ENCODE peak calls at places on chromosomes 4 and X, in five cellular contexts. G is NCI-H82; O is hippocampal formation; U is activated CD8-positive, alpha-beta memory T cell treated with anti-CD3 and anti-CD28 coated beads for 24 hours; J is AG04450. V is an unnamed sample.

GRCh38 chrX:118807151-118808017 is 16.2 kb upstream of the ZCCHC12 start:
- DNase-seq in U (peak; percentile 62), J (no peak), G (peak; percentile 44), O (peak; percentile 42), V (peak; percentile 28)

GRCh38 chr4:79445371-79445781 is 37.3 kb upstream of the GK2 start:
- DNase-seq in O (no peak), J (no peak), G (peak; percentile 58), U (no peak), V (no peak)

GRCh38 chr4:85825937-85826678 is 351.2 kb downstream of the ARHGAP24 start:
- DNase-seq in U (no peak), G (peak; percentile 37), J (peak; percentile 33), O (peak; percentile 38), V (no peak)

GRCh38 chr4:54382623-54383022 is 153.5 kb downstream of the PDGFRA start:
- DNase-seq in G (peak; percentile 10), O (no peak), U (no peak), J (no peak), V (no peak)

GRCh38 chrX:48045410-48046311 is 25.8 kb downstream of the ZNF630 start:
- DNase-seq in O (no peak), J (peak; percentile 6), G (peak; percentile 18), U (no peak), V (no peak)

GRCh38 chrX:30693999-30694650 is 40.9 kb downstream of the GK start:
- DNase-seq in O (no peak), G (no peak), U (no peak), J (no peak), V (no peak)

GRCh38 chr4:82820689-82821088 is 22.1 kb upstream of the SCD5 start:
- DNase-seq in U (no peak), G (no peak), O (no peak), J (no peak), V (no peak)

GRCh38 chr4:184473515-184474260 is 662 bp downstream of the IRF2 start:
- DNase-seq in O (peak; percentile 62), U (peak; percentile 80), G (peak; percentile 37), J (no peak), V (peak; percentile 58)

GRCh38 chrX:76148753-76149152 is 24.1 kb upstream of the PBDC1 start:
- DNase-seq in O (peak; percentile 12), G (peak; percentile 12), U (peak; percentile 74), J (no peak), V (no peak)

GRCh38 chr4:65139998-65140397 is 530.3 kb downstream of the EPHA5 start:
- DNase-seq in O (no peak), U (no peak), J (no peak), G (no peak), V (no peak)

GRCh38 chr4:88352062-88352461 is 26.6 kb upstream of the HERC6 start:
- DNase-seq in G (no peak), J (no peak), U (no peak), O (no peak), V (no peak)

GRCh38 chrX:19683817-19684216 is 168.5 kb upstream of the MAP3K15 start:
- DNase-seq in G (no peak), J (no peak), U (no peak), O (no peak), V (no peak)

GRCh38 chr4:163484906-163485305 is 9.6 kb upstream of the TMA16 start:
- DNase-seq in G (peak; percentile 81), O (peak; percentile 14), U (peak; percentile 79), J (peak; percentile 11), V (no peak)

GRCh38 chr4:37236165-37236564 is 8.4 kb upstream of the NWD2 start:
- DNase-seq in G (no peak), O (no peak), U (no peak), J (no peak), V (no peak)

GRCh38 chr4:183600189-183600685 is 58.7 kb downstream of the RWDD4 start:
- DNase-seq in O (no peak), U (no peak), G (peak; percentile 13), J (no peak), V (no peak)

GRCh38 chr4:80266267-80266901 is at the start of gene FGF5:
- DNase-seq in O (no peak), J (peak; percentile 85), G (peak; percentile 61), U (peak; percentile 61), V (no peak)

GRCh38 chr4:13984996-13985780 is 357.7 kb upstream of the BOD1L1 start:
- DNase-seq in G (no peak), J (no peak), U (no peak), O (no peak), V (no peak)

GRCh38 chr4:117239434-117239833 is 154.1 kb upstream of the TRAM1L1 start:
- DNase-seq in G (no peak), O (no peak), U (no peak), J (no peak), V (no peak)

GRCh38 chrX:30659421-30659820 is 6.2 kb downstream of the GK start:
- DNase-seq in O (no peak), G (no peak), U (no peak), J (peak; percentile 70), V (no peak)

GRCh38 chr4:7964890-7965662 is 25.4 kb upstream of the AFAP1 start:
- DNase-seq in G (no peak), O (no peak), J (no peak), U (peak; percentile 59), V (no peak)

GRCh38 chr4:76540496-76540895 is 105.5 kb downstream of the SHROOM3 start:
- DNase-seq in U (no peak), J (no peak), O (no peak), G (no peak), V (no peak)

GRCh38 chr4:1541449-1542225 is 135.4 kb upstream of the NKX1-1 start:
- DNase-seq in U (no peak), J (no peak), G (no peak), O (no peak), V (no peak)

GRCh38 chrX:110293658-110294453 is 24.0 kb downstream of the AMMECR1 start:
- DNase-seq in J (no peak), G (no peak), U (no peak), O (no peak), V (no peak)

GRCh38 chrX:57952320-57952678 is 42.0 kb upstream of the ZXDA start:
- DNase-seq in U (no peak), O (no peak), G (no peak), J (no peak), V (no peak)

GRCh38 chrX:115642895-115643530 is 82.0 kb downstream of the PLS3 start:
- DNase-seq in U (no peak), O (peak; percentile 43), G (peak; percentile 63), J (peak; percentile 51), V (no peak)

GRCh38 chrX:2732076-2732475 is 19.8 kb upstream of the XG start:
- DNase-seq in U (no peak), J (no peak), G (no peak), O (no peak), V (no peak)